ENCODE peak calls at places on chromosomes 5 and 9, in four cellular contexts. One of them, this sample, is unnamed.

GRCh38 chr5:10018670-10019069 is 231.0 kb downstream of the ATPSCKMT start:
- DNase-seq in HepG2: no peak
- DNase-seq in endothelial cell of umbilical vein: no peak
- DNase-seq in mammary epithelial cell: peak
- DNase-seq in this sample: peak

GRCh38 chr5:138752341-138752950 is 779 bp upstream of the CTNNA1 start:
- DNase-seq in HepG2: peak
- DNase-seq in endothelial cell of umbilical vein: no peak
- DNase-seq in mammary epithelial cell: peak
- DNase-seq in this sample: peak

GRCh38 chr5:120527251-120527650 is 63.2 kb downstream of the PRR16 start:
- DNase-seq in HepG2: no peak
- DNase-seq in endothelial cell of umbilical vein: no peak
- DNase-seq in mammary epithelial cell: no peak
- DNase-seq in this sample: no peak

GRCh38 chr5:83077662-83078261 is 415 bp downstream of the XRCC4 start:
- DNase-seq in HepG2: peak
- DNase-seq in endothelial cell of umbilical vein: no peak
- DNase-seq in mammary epithelial cell: no peak
- DNase-seq in this sample: peak

GRCh38 chr5:125525356-125525755 is 778.9 kb upstream of the ZNF608 start:
- DNase-seq in HepG2: no peak
- DNase-seq in endothelial cell of umbilical vein: no peak
- DNase-seq in mammary epithelial cell: peak
- DNase-seq in this sample: peak

GRCh38 chr5:150780180-150780692 is 1.7 kb downstream of the SMIM3 start:
- DNase-seq in HepG2: no peak
- DNase-seq in endothelial cell of umbilical vein: no peak
- DNase-seq in mammary epithelial cell: peak
- DNase-seq in this sample: peak

GRCh38 chr9:121316378-121316777 is 48.4 kb downstream of the GSN start:
- DNase-seq in HepG2: no peak
- DNase-seq in endothelial cell of umbilical vein: no peak
- DNase-seq in mammary epithelial cell: no peak
- DNase-seq in this sample: no peak

GRCh38 chr5:146877783-146878470 is 630 bp downstream of the PPP2R2B start:
- DNase-seq in HepG2: no peak
- DNase-seq in endothelial cell of umbilical vein: no peak
- DNase-seq in mammary epithelial cell: no peak
- DNase-seq in this sample: no peak

GRCh38 chr9:122192914-122193525 is 33.3 kb downstream of the MORN5 start:
- DNase-seq in HepG2: no peak
- DNase-seq in endothelial cell of umbilical vein: no peak
- DNase-seq in mammary epithelial cell: no peak
- DNase-seq in this sample: no peak

GRCh38 chr9:125240649-125240999 is 519 bp downstream of the HSPA5 start:
- DNase-seq in HepG2: peak
- DNase-seq in endothelial cell of umbilical vein: no peak
- DNase-seq in mammary epithelial cell: peak
- DNase-seq in this sample: peak

GRCh38 chr5:9196403-9197224 is 349.3 kb downstream of the SEMA5A start:
- DNase-seq in HepG2: no peak
- DNase-seq in endothelial cell of umbilical vein: no peak
- DNase-seq in mammary epithelial cell: peak
- DNase-seq in this sample: peak

GRCh38 chr9:21831841-21832509 is 29.5 kb downstream of the MTAP start:
- DNase-seq in HepG2: no peak
- DNase-seq in endothelial cell of umbilical vein: peak
- DNase-seq in mammary epithelial cell: peak
- DNase-seq in this sample: peak

GRCh38 chr5:180703912-180704311 is 35.9 kb downstream of the OR2Y1 start:
- DNase-seq in HepG2: no peak
- DNase-seq in endothelial cell of umbilical vein: no peak
- DNase-seq in mammary epithelial cell: no peak
- DNase-seq in this sample: no peak

GRCh38 chr5:95669540-95669939 is 13.3 kb downstream of the SPATA9 start:
- DNase-seq in HepG2: no peak
- DNase-seq in endothelial cell of umbilical vein: peak
- DNase-seq in mammary epithelial cell: no peak
- DNase-seq in this sample: peak

GRCh38 chr5:95670568-95670967 is 12.2 kb downstream of the SPATA9 start:
- DNase-seq in HepG2: peak
- DNase-seq in endothelial cell of umbilical vein: no peak
- DNase-seq in mammary epithelial cell: no peak
- DNase-seq in this sample: no peak

GRCh38 chr5:95668216-95668615 is 14.6 kb downstream of the SPATA9 start:
- DNase-seq in HepG2: no peak
- DNase-seq in endothelial cell of umbilical vein: peak
- DNase-seq in mammary epithelial cell: no peak
- DNase-seq in this sample: peak

GRCh38 chr5:95668728-95669127 is 14.1 kb downstream of the SPATA9 start:
- DNase-seq in HepG2: no peak
- DNase-seq in endothelial cell of umbilical vein: peak
- DNase-seq in mammary epithelial cell: no peak
- DNase-seq in this sample: peak

GRCh38 chr5:95669985-95670384 is 12.8 kb downstream of the SPATA9 start:
- DNase-seq in HepG2: no peak
- DNase-seq in endothelial cell of umbilical vein: no peak
- DNase-seq in mammary epithelial cell: no peak
- DNase-seq in this sample: no peak
- H3K27ac ChIP-seq in HepG2: no peak
- H3K27ac ChIP-seq in endothelial cell of umbilical vein: no peak
- H3K27ac ChIP-seq in mammary epithelial cell: no peak
- H3K27ac ChIP-seq in this sample: no peak

GRCh38 chr5:140244525-140245025 is 58.3 kb downstream of the PFDN1 start:
- DNase-seq in HepG2: peak
- DNase-seq in endothelial cell of umbilical vein: peak
- DNase-seq in mammary epithelial cell: peak
- DNase-seq in this sample: peak

GRCh38 chr5:140240987-140241706 is 61.8 kb downstream of the PFDN1 start:
- DNase-seq in HepG2: peak
- DNase-seq in endothelial cell of umbilical vein: peak
- DNase-seq in mammary epithelial cell: peak
- DNase-seq in this sample: peak

GRCh38 chr5:140243855-140244254 is 59.0 kb downstream of the PFDN1 start:
- DNase-seq in HepG2: no peak
- DNase-seq in endothelial cell of umbilical vein: no peak
- DNase-seq in mammary epithelial cell: no peak
- DNase-seq in this sample: no peak

GRCh38 chr5:140242099-140242498 is 60.8 kb downstream of the PFDN1 start:
- DNase-seq in HepG2: no peak
- DNase-seq in endothelial cell of umbilical vein: no peak
- DNase-seq in mammary epithelial cell: no peak
- DNase-seq in this sample: no peak

GRCh38 chr5:140242890-140243585 is 59.9 kb downstream of the PFDN1 start:
- DNase-seq in HepG2: no peak
- DNase-seq in endothelial cell of umbilical vein: no peak
- DNase-seq in mammary epithelial cell: no peak
- DNase-seq in this sample: no peak
- H3K9ac ChIP-seq in HepG2: no peak
- H3K9ac ChIP-seq in endothelial cell of umbilical vein: no peak
- H3K9ac ChIP-seq in mammary epithelial cell: no peak
- H3K9ac ChIP-seq in this sample: no peak

DNA sequence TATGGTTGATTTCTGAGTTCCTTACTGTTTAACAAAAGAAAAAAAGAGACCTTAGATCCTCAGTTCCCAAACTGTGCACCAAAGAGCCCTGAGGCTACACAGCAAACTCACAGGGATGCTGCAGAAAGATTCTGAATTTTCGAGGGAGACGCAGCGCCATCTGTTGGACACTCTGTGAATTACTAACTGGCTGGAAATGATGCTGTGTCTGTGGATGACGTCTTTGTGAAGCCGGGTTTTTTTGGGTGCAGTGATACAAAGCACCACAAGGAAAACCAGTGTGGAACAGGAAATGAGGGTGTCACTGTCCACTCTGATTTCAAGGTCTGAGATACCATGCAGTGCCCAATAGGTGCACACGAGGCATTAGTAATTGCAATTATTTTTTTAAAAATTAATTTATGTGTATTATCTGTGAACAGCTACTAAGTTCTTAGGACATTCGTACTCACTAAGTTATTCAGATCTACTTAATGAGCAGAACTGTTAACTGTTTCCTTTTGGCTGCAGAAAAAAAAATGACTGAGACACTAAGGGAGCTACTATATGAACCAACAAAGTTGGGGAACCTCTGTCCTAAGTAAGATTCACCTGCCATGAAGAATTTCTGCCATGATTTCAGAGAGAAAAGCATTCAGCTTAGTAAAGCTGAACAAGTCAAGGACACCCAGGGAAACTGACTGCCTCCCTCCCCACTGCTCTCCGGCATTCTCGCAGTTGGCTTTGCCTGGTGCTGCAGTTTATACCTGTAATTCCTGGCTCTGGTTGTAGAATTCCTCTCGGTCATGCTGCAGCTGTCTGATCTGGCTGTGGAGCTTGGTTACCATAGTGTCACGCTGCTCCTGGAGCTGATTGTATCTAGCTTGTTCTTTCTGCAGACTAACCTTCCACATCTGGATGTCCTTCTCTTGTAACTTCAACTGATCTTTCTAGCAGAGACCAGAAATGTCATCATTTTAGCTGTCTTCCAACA is 23.4 kb downstream of the SPACA9 start:
- DNase-seq in HepG2: peak
- DNase-seq in endothelial cell of umbilical vein: peak
- DNase-seq in mammary epithelial cell: peak
- DNase-seq in this sample: peak
- H3K27ac ChIP-seq in HepG2: no peak
- H3K27ac ChIP-seq in endothelial cell of umbilical vein: no peak
- H3K27ac ChIP-seq in mammary epithelial cell: no peak
- H3K27ac ChIP-seq in this sample: peak

DNA sequence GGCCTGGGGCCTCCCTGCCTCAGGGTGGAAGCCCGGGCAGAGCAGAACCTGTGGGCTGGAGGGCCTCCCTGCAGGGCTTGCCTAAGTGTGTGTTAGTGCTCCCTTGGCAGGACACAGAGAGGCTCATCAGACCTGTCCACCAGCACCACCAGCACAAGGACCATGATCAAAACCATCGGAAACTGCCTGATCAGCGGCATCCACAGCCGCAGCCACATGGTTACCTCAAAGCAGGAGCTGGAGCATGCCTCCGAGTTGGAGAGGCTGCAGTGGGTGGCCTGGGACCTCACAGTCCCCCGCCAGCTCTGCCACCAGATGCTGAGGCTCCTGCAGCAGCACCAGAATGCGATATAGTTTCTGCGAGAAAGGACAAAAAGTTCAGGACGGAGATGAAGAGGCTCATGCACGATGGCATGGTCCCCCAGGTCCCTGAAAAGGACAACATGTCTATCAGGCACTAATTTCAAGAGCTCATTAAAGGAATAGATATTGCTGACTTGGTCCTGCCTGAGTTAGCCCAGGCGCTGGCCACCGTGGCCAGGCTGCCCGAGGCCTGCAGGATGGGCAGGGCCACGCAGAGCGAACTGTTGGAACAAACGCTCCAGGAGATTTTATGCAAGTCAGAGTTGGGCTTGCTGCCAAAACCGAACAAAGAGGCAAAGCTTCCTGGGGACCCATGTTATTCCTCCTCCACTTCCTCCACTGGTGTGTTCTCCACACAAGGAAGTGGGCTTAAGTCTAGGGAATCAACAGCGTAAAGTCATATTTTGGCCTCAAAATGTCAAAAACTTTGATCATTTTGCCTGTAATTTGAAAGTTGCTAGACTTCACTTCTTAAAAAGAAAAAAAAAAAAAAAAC is 72.5 kb downstream of the PTPDC1 start:
- DNase-seq in HepG2: peak
- DNase-seq in endothelial cell of umbilical vein: peak
- DNase-seq in mammary epithelial cell: peak
- DNase-seq in this sample: peak
- H3K9ac ChIP-seq in HepG2: peak
- H3K9ac ChIP-seq in endothelial cell of umbilical vein: no peak
- H3K9ac ChIP-seq in mammary epithelial cell: no peak
- H3K9ac ChIP-seq in this sample: no peak

DNA sequence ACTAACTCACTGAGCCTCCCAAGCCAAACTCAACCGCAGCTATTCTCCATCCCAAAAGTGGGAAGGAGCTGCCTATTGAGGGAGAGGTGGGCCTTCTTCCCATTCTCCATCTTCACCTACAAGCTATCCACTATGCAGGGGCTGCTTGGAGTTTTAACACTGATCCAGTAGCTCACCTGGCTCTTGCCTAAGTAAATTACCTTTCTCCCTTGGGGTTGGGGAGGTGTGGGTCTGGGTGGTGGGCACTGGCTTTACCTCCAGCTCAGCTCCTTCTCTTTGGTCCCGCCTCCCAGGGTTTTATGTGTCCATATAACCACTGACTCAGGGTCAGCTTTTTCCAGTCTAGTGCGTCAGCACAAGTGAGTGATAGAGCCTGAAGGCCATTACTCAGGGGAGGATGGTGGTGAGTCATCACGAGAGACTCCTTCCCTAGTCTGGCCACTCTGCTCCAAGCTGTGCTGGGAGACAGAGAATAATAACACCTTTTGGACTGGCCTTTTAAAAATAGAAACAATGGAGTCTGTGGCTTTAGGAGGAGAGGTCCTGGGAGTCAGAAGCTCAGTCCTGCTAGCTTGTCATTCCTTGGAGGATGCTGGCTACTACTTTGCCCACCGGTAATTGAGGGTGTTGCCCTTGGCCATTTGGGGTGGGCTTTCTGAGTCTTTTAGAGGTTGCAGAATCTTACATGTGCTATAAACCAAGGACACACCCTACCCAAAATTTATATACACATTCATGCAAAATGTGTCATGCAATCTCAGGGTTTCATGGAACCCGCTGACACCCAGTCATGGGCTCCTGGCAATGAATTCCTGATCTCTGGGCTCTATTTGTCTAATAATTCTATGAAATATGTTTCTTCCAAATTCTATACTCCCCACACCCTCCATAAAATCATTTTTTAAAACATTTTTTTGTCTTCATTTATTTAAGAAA is 35.6 kb upstream of the ATP6V1G1 start:
- DNase-seq in HepG2: peak
- DNase-seq in endothelial cell of umbilical vein: peak
- DNase-seq in mammary epithelial cell: peak
- DNase-seq in this sample: peak
- H3K27ac ChIP-seq in HepG2: no peak
- H3K27ac ChIP-seq in endothelial cell of umbilical vein: peak
- H3K27ac ChIP-seq in mammary epithelial cell: peak
- H3K27ac ChIP-seq in this sample: peak